ENCODE peak calls at places on chromosomes 6 and 20, in five cellular contexts. X, V, E, D and J are unnamed samples.

GRCh38 chr6:169312658-169313346 is 59.2 kb upstream of the THBS2 start:
- DNase-seq in X (no peak), V (no peak), E (no peak), D (no peak), J (no peak)

GRCh38 chr20:62122659-62123449 is 579 bp downstream of the LSM14B start:
- DNase-seq in X (peak), V (no peak), E (peak), D (peak), J (no peak)

GRCh38 chr6:98579941-98580340 is 254.4 kb upstream of the POU3F2 start:
- DNase-seq in X (no peak), V (no peak), E (no peak), D (no peak), J (no peak)

GRCh38 chr6:128725271-128726233 is 157.4 kb upstream of the LAMA2 start:
- DNase-seq in X (peak), V (peak), E (no peak), D (no peak), J (no peak)

GRCh38 chr6:42401605-42401935 is 50.2 kb downstream of the TRERF1 start:
- DNase-seq in X (no peak), V (no peak), E (no peak), D (no peak), J (no peak)

GRCh38 chr6:133756046-133756445 is 132.9 kb upstream of the TCF21 start:
- DNase-seq in X (peak), V (no peak), E (no peak), D (no peak), J (no peak)

GRCh38 chr6:112116215-112116614 is 28.8 kb downstream of the FAM229B start:
- DNase-seq in X (no peak), V (no peak), E (no peak), D (no peak), J (no peak)

GRCh38 chr6:50681213-50681824 is 32.0 kb upstream of the TFAP2D start:
- DNase-seq in X (no peak), V (no peak), E (no peak), D (no peak), J (no peak)

GRCh38 chr20:5065489-5066383 is 54.0 kb downstream of the PCNA start:
- DNase-seq in X (peak), V (peak), E (peak), D (no peak), J (peak)

GRCh38 chr20:59645761-59646171 is 41.4 kb downstream of the PHACTR3 start:
- DNase-seq in X (no peak), V (no peak), E (no peak), D (no peak), J (no peak)

GRCh38 chr6:84428300-84428907 is 201.0 kb upstream of the CEP162 start:
- DNase-seq in X (peak), V (peak), E (peak), D (no peak), J (no peak)

GRCh38 chr6:64777941-64778785 is 928.9 kb downstream of the EYS start:
- DNase-seq in X (peak), V (peak), E (no peak), D (no peak), J (no peak)

GRCh38 chr6:147205690-147206600 is 1.7 kb downstream of the STXBP5 start:
- DNase-seq in X (peak), V (no peak), E (no peak), D (no peak), J (no peak)

GRCh38 chr6:13765570-13765969 is 48.8 kb downstream of the MCUR1 start:
- DNase-seq in X (no peak), V (no peak), E (no peak), D (no peak), J (no peak)

GRCh38 chr6:152170702-152171667 is 363.5 kb downstream of the ESR1 start:
- DNase-seq in X (peak), V (peak), E (no peak), D (no peak), J (peak)

GRCh38 chr6:42748241-42748898 is 2.5 kb upstream of the TBCC start:
- DNase-seq in X (peak), V (no peak), E (peak), D (no peak), J (no peak)

GRCh38 chr6:165096209-165096608 is 213.2 kb downstream of the C6orf118 start:
- DNase-seq in X (no peak), V (no peak), E (no peak), D (no peak), J (no peak)

GRCh38 chr6:111864138-111865048 is 8.9 kb downstream of the FYN start:
- DNase-seq in X (no peak), V (no peak), E (no peak), D (no peak), J (no peak)

GRCh38 chr6:21664263-21665081 is 70.9 kb downstream of the SOX4 start:
- DNase-seq in X (peak), V (no peak), E (no peak), D (peak), J (no peak)

GRCh38 chr6:88908598-88909548 is 54.5 kb downstream of the RNGTT start:
- DNase-seq in X (peak), V (no peak), E (no peak), D (no peak), J (no peak)

GRCh38 chr20:63782521-63782971 is 43.0 kb downstream of the SLC2A4RG start:
- DNase-seq in X (no peak), V (no peak), E (no peak), D (no peak), J (no peak)

GRCh38 chr6:53686541-53686940 is 21.0 kb upstream of the KLHL31 start:
- DNase-seq in X (no peak), V (no peak), E (no peak), D (no peak), J (no peak)

GRCh38 chr6:2986722-2987196 is 12.9 kb upstream of the NQO2 start:
- DNase-seq in X (peak), V (peak), E (no peak), D (no peak), J (no peak)

GRCh38 chr6:31952140-31952805 is 6.4 kb downstream of the CFB start:
- DNase-seq in X (peak), V (peak), E (no peak), D (peak), J (no peak)

GRCh38 chr6:1624848-1625341 is 15.2 kb downstream of the FOXC1 start:
- DNase-seq in X (no peak), V (no peak), E (peak), D (no peak), J (no peak)

GRCh38 chr20:61244213-61244612 is 7.8 kb upstream of the CDH4 start:
- DNase-seq in X (no peak), V (no peak), E (peak), D (no peak), J (no peak)

GRCh38 chr20:3407426-3408250 is at the start of gene DNAAF9:
- DNase-seq in X (peak), V (peak), E (peak), D (peak), J (peak)

GRCh38 chr20:3843490-3843889 is 3.1 kb upstream of the MAVS start:
- DNase-seq in X (peak), V (no peak), E (no peak), D (no peak), J (no peak)

GRCh38 chr6:69933239-69933638 is 66.9 kb downstream of the COL19A1 start:
- DNase-seq in X (peak), V (no peak), E (no peak), D (no peak), J (no peak)

GRCh38 chr20:18688676-18689075 is 100.8 kb downstream of the DTD1 start:
- DNase-seq in X (no peak), V (no peak), E (no peak), D (no peak), J (no peak)

GRCh38 chr20:62316331-62317166 is 13.8 kb downstream of the ADRM1 start:
- DNase-seq in X (no peak), V (no peak), E (no peak), D (peak), J (no peak)

GRCh38 chr20:7147220-7147601 is 379.7 kb downstream of the BMP2 start:
- DNase-seq in X (no peak), V (no peak), E (no peak), D (no peak), J (no peak)

GRCh38 chr6:170087946-170088348 is 202.9 kb downstream of the DLL1 start:
- DNase-seq in X (no peak), V (no peak), E (peak), D (no peak), J (no peak)

GRCh38 chr6:130846507-130846906 is 19.3 kb downstream of the SMLR1 start:
- DNase-seq in X (no peak), V (no peak), E (no peak), D (no peak), J (no peak)

GRCh38 chr6:130840050-130840449 is 12.8 kb downstream of the SMLR1 start:
- DNase-seq in X (no peak), V (no peak), E (no peak), D (no peak), J (no peak)

GRCh38 chr6:130841128-130841728 is 14.0 kb downstream of the SMLR1 start:
- DNase-seq in X (no peak), V (peak), E (no peak), D (no peak), J (no peak)

GRCh38 chr6:130847546-130847945 is 20.3 kb downstream of the SMLR1 start:
- DNase-seq in X (no peak), V (no peak), E (no peak), D (no peak), J (no peak)

DNA sequence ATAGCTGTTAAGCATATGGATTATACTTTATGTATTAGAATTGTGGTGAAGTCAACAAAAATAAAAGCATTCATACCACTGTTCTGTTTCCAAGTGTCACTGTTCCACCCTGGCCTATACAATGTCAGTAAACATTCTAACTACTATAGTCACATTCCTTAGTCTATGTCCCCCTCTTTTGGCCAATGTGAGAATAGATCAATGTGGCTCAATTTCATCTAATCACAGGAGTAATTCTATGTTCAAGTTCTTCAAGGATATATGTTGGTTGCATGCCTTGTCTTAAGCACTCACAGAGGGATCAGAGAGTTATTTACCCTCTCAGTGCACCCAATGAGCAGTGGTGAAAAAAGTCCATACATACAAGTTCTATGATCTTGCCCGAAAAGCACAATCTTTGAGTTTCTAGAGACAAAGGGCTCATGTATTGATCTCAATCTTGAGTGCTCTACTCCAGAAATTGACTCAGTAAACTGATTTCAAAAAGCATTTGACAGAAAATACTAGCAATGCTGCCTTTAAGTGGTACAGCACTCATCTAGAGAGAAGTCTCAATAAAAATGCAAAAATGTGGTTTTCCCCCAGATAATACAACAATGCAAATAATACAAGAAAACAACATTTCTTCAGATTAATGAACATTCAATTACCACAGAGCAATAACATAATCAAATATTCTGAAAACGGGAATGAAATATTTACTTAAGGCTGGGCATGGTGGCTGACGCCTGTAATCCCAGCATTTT is 16.5 kb downstream of the SMLR1 start:
- DNase-seq in X (peak), V (peak), E (no peak), D (no peak), J (no peak)
- TF ChIP-seq CTCF in X (peak), V (peak), E (peak), D (peak), J (peak)

GRCh38 chr6:107704377-107705013 is 119.6 kb downstream of the SCML4 start:
- DNase-seq in X (peak), V (peak), E (no peak), D (no peak), J (no peak)
- TF ChIP-seq CTCF in X (peak), V (peak), E (peak), D (peak), J (peak)

GRCh38 chr20:289693-290080 is 863 bp downstream of the C20orf96 start:
- DNase-seq in X (no peak), V (no peak), E (no peak), D (no peak), J (no peak)

GRCh38 chr20:290081-290831 is at the start of gene C20orf96:
- DNase-seq in X (peak), V (peak), E (peak), D (peak), J (peak)

GRCh38 chr20:294602-295001 is 2.8 kb upstream of the ZCCHC3 start:
- DNase-seq in X (no peak), V (no peak), E (no peak), D (no peak), J (no peak)

GRCh38 chr20:286508-286907 is 4.0 kb downstream of the C20orf96 start:
- DNase-seq in X (no peak), V (no peak), E (peak), D (no peak), J (no peak)

DNA sequence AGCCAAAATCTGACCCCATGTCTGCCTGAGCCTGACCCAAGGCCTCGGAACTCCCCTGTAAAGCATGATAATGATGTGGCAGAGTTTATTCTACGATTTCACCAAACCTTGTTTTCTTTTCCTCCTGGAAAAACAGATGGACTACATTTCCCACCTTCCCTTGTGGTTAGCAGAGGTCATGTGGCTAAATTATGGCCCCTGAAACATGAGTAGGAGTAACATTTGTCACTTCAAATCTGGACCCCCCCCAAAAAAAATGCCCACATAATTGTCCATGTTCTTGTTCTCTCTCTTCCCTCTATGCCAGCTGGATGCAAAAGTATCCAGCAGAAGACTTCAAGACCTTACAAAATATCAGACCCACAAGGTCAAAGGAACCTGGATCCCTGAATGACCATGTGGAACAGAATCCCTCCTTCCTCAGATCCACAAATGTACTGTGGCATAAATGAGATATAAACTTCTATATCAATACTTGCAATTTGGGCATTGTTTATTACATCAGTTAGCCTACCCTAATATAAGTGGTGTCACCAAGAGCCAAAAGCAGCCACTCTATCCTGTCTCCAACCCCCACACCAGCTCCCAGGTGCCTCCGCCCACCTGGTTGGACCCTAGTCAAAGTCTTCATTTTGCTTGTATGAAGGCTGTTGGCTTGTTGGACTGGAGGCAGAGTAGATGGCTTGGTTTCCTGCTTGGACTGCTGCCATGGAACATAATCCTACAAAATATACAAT is 1.4 kb downstream of the C20orf96 start:
- DNase-seq in X (no peak), V (no peak), E (no peak), D (no peak), J (no peak)
- TF ChIP-seq CTCF in X (no peak), V (no peak), E (no peak), D (no peak), J (no peak)

DNA sequence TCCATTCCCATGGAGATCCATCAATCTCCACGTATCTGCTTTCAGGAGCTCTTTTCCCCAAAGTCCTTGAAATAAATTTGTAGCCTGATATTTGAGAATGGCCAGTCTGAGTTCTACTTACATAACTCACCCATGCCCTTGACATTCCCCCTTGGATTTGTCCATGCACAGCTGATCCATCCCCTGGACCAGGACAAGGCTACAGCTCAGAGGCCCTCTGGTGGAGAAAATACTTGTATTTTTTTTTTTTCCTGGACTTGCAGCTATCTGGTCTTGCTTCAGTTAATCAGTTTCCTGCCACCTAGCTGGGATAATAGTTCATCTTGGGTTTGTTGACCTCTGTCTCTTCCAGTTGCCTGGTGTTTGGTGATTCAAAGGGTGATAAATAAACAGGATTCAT is 467.6 kb downstream of the DHX35 start:
- DNase-seq in X (no peak), V (no peak), E (no peak), D (no peak), J (no peak)
- TF ChIP-seq CTCF in X (no peak), V (peak), E (no peak), D (no peak), J (peak)